ENCODE peak calls at places on chromosomes 7 and 10, in nine cellular contexts. H is fibroblast of lung, S is GM20000, X is GM13977, W is astrocyte of the spinal cord, V is fibroblast of the aortic adventitia, E is retinal pigment epithelial cell, O is heart right ventricle, R is fibroblast of pulmonary artery. A is an unnamed sample.

GRCh38 chr10:20890009-20890408 is 7.1 kb downstream of the NEBL start:
- DNase-seq in H (peak; percentile 50), S (no peak), X (no peak), W (no peak), V (no peak), E (no peak), O (no peak), R (peak; percentile 29), A (no peak)

GRCh38 chr7:101960985-101961708 is 143.7 kb downstream of the CUX1 start:
- DNase-seq in H (no peak), S (no peak), X (no peak), W (no peak), V (no peak), E (no peak), O (no peak), R (no peak), A (no peak)

GRCh38 chr10:83539528-83540308 is 599.6 kb upstream of the GHITM start:
- DNase-seq in H (peak; percentile 93), S (no peak), X (no peak), W (peak; percentile 59), V (peak; percentile 12), E (no peak), O (peak; percentile 90), R (peak; percentile 84), A (no peak)

GRCh38 chr7:70477051-70478010 is 654.6 kb upstream of the GALNT17 start:
- DNase-seq in H (peak; percentile 85), S (no peak), X (no peak), W (peak; percentile 46), V (peak; percentile 91), E (peak; percentile 74), O (no peak), R (peak; percentile 3), A (no peak)

GRCh38 chr10:37741831-37742230 is 115.6 kb downstream of the ZNF248 start:
- DNase-seq in H (no peak), S (no peak), X (no peak), W (no peak), V (no peak), E (no peak), O (no peak), R (no peak), A (no peak)

GRCh38 chr10:63707254-63707910 is 186.2 kb downstream of the REEP3 start:
- DNase-seq in H (peak; percentile 99), S (peak; percentile 51), X (peak; percentile 63), W (peak; percentile 99), V (peak; percentile 99), E (peak; percentile 99), O (peak; percentile 54), R (peak; percentile 99), A (peak; percentile 69)

GRCh38 chr7:43577485-43577951 is 5.4 kb upstream of the STK17A start:
- DNase-seq in H (peak; percentile 69), S (no peak), X (no peak), W (no peak), V (peak; percentile 71), E (no peak), O (no peak), R (peak; percentile 53), A (no peak)

GRCh38 chr7:111429781-111430180 is 132.5 kb downstream of the IMMP2L start:
- DNase-seq in H (no peak), S (no peak), X (no peak), W (no peak), V (no peak), E (no peak), O (no peak), R (peak; percentile 7), A (no peak)

GRCh38 chr10:117164878-117165556 is 26.9 kb upstream of the VAX1 start:
- DNase-seq in H (no peak), S (no peak), X (no peak), W (no peak), V (no peak), E (no peak), O (no peak), R (no peak), A (no peak)

GRCh38 chr7:47573758-47574472 is 8.0 kb downstream of the TNS3 start:
- DNase-seq in H (peak; percentile 94), S (no peak), X (no peak), W (peak; percentile 59), V (peak; percentile 96), E (no peak), O (no peak), R (peak; percentile 81), A (no peak)

GRCh38 chr7:31027161-31027965 is 24.7 kb upstream of the ADCYAP1R1 start:
- DNase-seq in H (peak; percentile 15), S (peak; percentile 48), X (peak; percentile 58), W (no peak), V (peak; percentile 7), E (peak; percentile 2), O (peak; percentile 44), R (peak; percentile 23), A (peak; percentile 50)

GRCh38 chr7:498678-499641 is 20.7 kb downstream of the PDGFA start:
- DNase-seq in H (no peak), S (no peak), X (no peak), W (no peak), V (peak; percentile 49), E (no peak), O (no peak), R (no peak), A (no peak)

GRCh38 chr7:144255471-144255897 is 9.1 kb downstream of the OR2A7 start:
- DNase-seq in H (no peak), S (no peak), X (no peak), W (no peak), V (no peak), E (no peak), O (no peak), R (peak; percentile 2), A (no peak)

GRCh38 chr7:26200113-26200443 is 468 bp downstream of the HNRNPA2B1 start:
- DNase-seq in H (no peak), S (peak; percentile 39), X (peak; percentile 35), W (peak; percentile 56), V (no peak), E (no peak), O (peak; percentile 84), R (peak; percentile 45), A (peak; percentile 57)

DNA sequence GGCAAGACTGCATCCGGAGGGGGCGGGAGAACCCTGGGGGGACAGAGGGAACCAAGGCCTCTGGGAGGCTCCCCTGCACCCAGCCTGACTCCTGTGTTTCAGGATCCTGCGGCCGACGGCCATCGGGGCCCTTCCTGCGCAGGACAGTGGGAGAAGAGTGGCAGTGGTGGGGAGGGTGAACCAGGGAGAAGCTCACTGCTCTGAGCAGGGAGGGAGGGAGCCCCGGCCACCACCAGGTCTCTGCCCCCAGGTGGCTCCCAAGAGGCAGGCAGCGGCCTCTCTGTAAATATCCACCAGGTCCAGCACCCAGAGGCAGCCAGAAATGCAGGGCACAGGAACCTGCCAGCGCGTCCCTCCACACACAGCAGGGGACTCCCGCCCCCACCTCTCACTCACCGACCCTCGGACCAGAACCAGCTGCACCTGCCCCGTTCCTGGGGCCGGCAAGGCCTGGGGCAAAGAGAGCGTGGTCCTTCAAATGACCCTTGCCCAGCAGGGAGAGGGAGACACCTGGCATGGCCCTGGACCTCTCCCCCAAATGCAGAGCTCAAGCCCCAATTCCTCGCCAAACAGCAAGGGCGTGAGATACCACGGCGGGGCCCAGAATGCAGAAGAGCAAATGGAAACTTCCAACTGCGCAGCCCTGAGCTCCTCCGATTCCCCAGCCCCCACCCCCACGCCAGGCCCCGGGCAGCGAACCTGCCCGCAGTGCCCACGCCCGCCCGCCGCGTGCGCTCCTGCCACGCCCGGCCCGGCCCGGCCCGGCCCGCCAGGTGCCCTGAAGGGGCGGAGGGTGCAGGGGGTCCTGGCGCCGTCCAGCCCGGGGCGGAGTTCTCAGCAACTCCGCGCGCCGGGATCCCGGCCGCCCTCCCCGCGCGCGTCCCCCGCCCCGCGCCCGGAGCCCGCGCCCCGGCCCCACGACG is 805 bp downstream of the RASGEF1A start:
- DNase-seq in H (no peak), S (peak; percentile 35), X (peak; percentile 45), W (no peak), V (no peak), E (no peak), O (no peak), R (no peak), A (peak; percentile 54)
- TF ChIP-seq CTCF in H (no peak), S (no peak), X (no peak), W (peak; percentile 20), V (peak; percentile 15), E (peak; percentile 50), O (no peak), R (peak; percentile 4), A (no peak)

GRCh38 chr7:6579446-6579845 is 2.2 kb downstream of the ZDHHC4 start:
- DNase-seq in H (peak; percentile 8), S (no peak), X (no peak), W (no peak), V (no peak), E (no peak), O (no peak), R (peak; percentile 21), A (no peak)
- TF ChIP-seq CTCF in H (no peak), S (no peak), X (no peak), W (peak; percentile 26), V (peak; percentile 21), E (peak; percentile 17), O (no peak), R (peak; percentile 19), A (no peak)

DNA sequence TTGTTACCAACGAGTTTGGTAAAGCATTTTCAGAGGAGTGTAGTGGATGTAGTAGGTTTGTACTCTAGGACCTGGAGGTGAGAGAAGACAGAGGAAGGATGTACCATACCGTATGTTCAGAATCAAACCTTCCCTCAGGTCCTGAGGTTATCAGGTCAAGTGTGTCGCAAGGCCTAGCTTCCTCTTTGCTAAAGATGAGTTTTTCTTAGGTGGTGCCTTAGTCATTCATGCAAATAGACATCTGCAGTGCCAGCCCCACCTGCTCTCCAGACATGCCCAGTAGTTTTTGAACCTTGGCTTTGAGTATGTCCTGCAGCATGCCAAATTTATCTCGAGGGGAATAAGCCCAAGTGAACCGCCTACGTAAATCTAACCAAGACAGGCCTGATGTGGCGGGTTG is 71.3 kb downstream of the HDAC9 start:
- DNase-seq in H (no peak), S (peak; percentile 37), X (peak; percentile 40), W (no peak), V (no peak), E (no peak), O (no peak), R (no peak), A (peak; percentile 51)
- TF ChIP-seq CTCF in H (no peak), S (no peak), X (no peak), W (no peak), V (no peak), E (no peak), O (no peak), R (no peak), A (no peak)

GRCh38 chr10:22854935-22855421 is 72.9 kb upstream of the ARMC3 start:
- DNase-seq in H (peak; percentile 47), S (no peak), X (no peak), W (no peak), V (peak; percentile 71), E (no peak), O (peak; percentile 6), R (peak; percentile 70), A (no peak)
- TF ChIP-seq CTCF in H (peak; percentile 7), S (no peak), X (no peak), W (no peak), V (peak; percentile 44), E (no peak), O (no peak), R (peak; percentile 39), A (no peak)

GRCh38 chr7:134108803-134109202 is 18.3 kb upstream of the LRGUK start:
- DNase-seq in H (no peak), S (no peak), X (no peak), W (no peak), V (no peak), E (no peak), O (no peak), R (no peak), A (no peak)
- TF ChIP-seq CTCF in H (no peak), S (no peak), X (peak; percentile 6), W (no peak), V (no peak), E (no peak), O (no peak), R (no peak), A (no peak)